ENCODE peak calls at places on chromosome 11, in six cellular contexts. G is HCT116, U is GM23338, K is HepG2, X is SK-N-SH, Q is Panc1. R is an unnamed sample. For H3K27me3, the result is how much of the 10 kb centered on the place peaks cover.

GRCh38 chr11:18721576-18722292 is 4.3 kb downstream of the IGSF22 start:
- DNase-seq in U (peak), Q (peak), G (peak), K (no peak), X (peak), R (peak)

GRCh38 chr11:113895367-113896155 is 9.0 kb upstream of the HTR3B start:
- DNase-seq in G (no peak), U (peak), K (no peak), Q (no peak), X (no peak), R (no peak)

GRCh38 chr11:65576867-65577755 is 1.3 kb downstream of the EHBP1L1 start:
- DNase-seq in X (no peak), G (no peak), U (no peak), Q (peak), K (peak), R (peak)

GRCh38 chr11:70367071-70367470 is 31.3 kb upstream of the CTTN start:
- DNase-seq in K (no peak), U (no peak), X (no peak), G (no peak), Q (no peak), R (no peak)

GRCh38 chr11:46277623-46278386 is at the start of gene CREB3L1:
- DNase-seq in G (no peak), K (no peak), Q (no peak), U (peak), X (peak), R (no peak)

GRCh38 chr11:5553347-5553746 is 5.0 kb upstream of the OR52H1 start:
- DNase-seq in K (no peak), Q (no peak), X (no peak), G (no peak), U (no peak), R (no peak)

GRCh38 chr11:45146072-45147016 is at the start of gene PRDM11:
- DNase-seq in U (peak), K (no peak), Q (no peak), X (peak), G (peak), R (peak)

GRCh38 chr11:60905551-60906113 is 753 bp downstream of the PRPF19 start:
- DNase-seq in U (peak), X (peak), G (no peak), Q (no peak), K (peak), R (no peak)

GRCh38 chr11:71488086-71488967 is 35.3 kb downstream of the NADSYN1 start:
- DNase-seq in Q (no peak), U (peak), K (no peak), X (peak), G (no peak), R (no peak)

GRCh38 chr11:133919330-133920108 is 37.2 kb downstream of the IGSF9B start:
- DNase-seq in K (no peak), X (no peak), G (no peak), U (peak), Q (no peak), R (no peak)

GRCh38 chr11:66080055-66080817 is 10.2 kb downstream of the PACS1 start:
- DNase-seq in Q (no peak), X (no peak), K (peak), G (peak), U (no peak), R (peak)

GRCh38 chr11:16942342-16942741 is 71.9 kb downstream of the PLEKHA7 start:
- DNase-seq in Q (no peak), U (no peak), K (no peak), X (no peak), G (no peak), R (no peak)

GRCh38 chr11:46504817-46505613 is 88.8 kb downstream of the AMBRA1 start:
- DNase-seq in U (no peak), K (peak), X (no peak), Q (no peak), G (no peak), R (no peak)

GRCh38 chr11:132220464-132220863 is 850.0 kb downstream of the NTM start:
- DNase-seq in U (no peak), Q (no peak), K (no peak), X (no peak), G (no peak), R (no peak)

GRCh38 chr11:96714689-96715088 is 324.9 kb downstream of the JRKL start:
- DNase-seq in K (no peak), G (no peak), Q (no peak), X (no peak), U (no peak), R (no peak)

GRCh38 chr11:6319879-6320410 is 356 bp downstream of the CAVIN3 start:
- DNase-seq in U (peak), Q (no peak), G (peak), X (peak), K (no peak), R (no peak)

GRCh38 chr11:45580399-45580798 is 85.0 kb downstream of the CHST1 start:
- DNase-seq in X (no peak), U (peak), G (no peak), K (no peak), Q (no peak), R (peak)

GRCh38 chr11:16781821-16782220 is 43.4 kb downstream of the C11orf58 start:
- DNase-seq in U (no peak), K (no peak), G (no peak), X (no peak), Q (no peak), R (no peak)

GRCh38 chr11:60915250-60915914 is 1.4 kb downstream of the TMEM109 start:
- DNase-seq in K (no peak), G (peak), Q (no peak), U (peak), X (peak), R (peak)

GRCh38 chr11:12215192-12215591 is 104.8 kb downstream of the MICAL2 start:
- DNase-seq in Q (no peak), X (no peak), G (no peak), K (no peak), U (peak), R (peak)

GRCh38 chr11:67392182-67392715 is 463 bp downstream of the RAD9A start:
- DNase-seq in U (no peak), G (no peak), Q (no peak), X (no peak), K (no peak), R (no peak)
- H3K27ac ChIP-seq in U (no peak), G (peak), Q (peak), X (no peak), K (peak), R (peak)

GRCh38 chr11:554428-554823 is 6.1 kb downstream of the LMNTD2 start:
- DNase-seq in X (no peak), U (peak), K (no peak), Q (no peak), G (no peak), R (no peak)
- H3K27me3 ChIP-seq in X (under half), U (under half), K (under half), Q (under half), G (under half), R (under half)

GRCh38 chr11:111474432-111474831 is 37.8 kb downstream of the BTG4 start:
- DNase-seq in K (no peak), X (no peak), U (no peak), G (no peak), Q (no peak), R (no peak)
- TF ChIP-seq REST in K (no peak), X (no peak), U (no peak), G (no peak), Q (no peak), R (no peak)

DNA sequence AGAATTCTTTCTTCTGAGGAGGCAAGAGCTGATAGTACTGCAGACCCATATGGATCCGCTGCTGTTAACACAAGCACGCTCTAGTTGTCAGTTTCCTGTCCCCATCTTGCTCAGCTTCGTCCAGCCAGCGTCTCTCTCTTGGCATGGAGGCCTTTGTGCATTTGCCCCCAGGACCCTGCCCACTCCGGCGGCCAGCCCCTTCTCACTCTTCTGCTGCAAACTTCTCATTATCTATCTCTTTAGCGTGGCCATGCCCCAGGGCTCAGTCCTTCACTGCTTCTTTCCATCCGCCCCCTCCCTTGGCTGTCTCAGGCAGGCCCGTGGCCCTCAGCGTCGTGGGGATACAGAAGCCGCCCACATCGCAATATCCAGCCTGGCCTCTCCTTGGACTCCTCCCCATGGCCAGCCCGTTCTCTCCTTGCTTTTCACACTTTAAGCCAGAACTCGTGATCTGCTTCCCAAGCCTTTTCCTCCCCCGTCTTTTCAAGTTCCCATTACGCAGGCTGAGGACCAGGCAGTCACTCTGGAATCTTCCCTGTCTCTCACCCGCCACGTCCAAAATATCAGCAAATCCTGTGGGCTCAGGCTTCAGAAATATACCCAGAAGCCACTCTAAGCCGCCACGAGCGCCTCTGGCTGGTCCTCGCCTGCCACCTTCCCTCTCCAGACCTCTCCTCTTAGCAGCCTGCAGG is 64.3 kb downstream of the LRRC32 start:
- DNase-seq in G (no peak), Q (no peak), X (peak), K (no peak), U (no peak), R (no peak)
- H3K27ac ChIP-seq in G (no peak), Q (no peak), X (no peak), K (no peak), U (no peak), R (no peak)

GRCh38 chr11:128882451-128882850 is 8.7 kb upstream of the KCNJ5 start:
- DNase-seq in K (no peak), X (no peak), G (no peak), Q (no peak), U (no peak), R (no peak)
- H3K27me3 ChIP-seq in K (under half), X (under half), G (under half), Q (under half), U (under half), R (under half)

GRCh38 chr11:118899296-118899688 is 15.6 kb downstream of the CXCR5 start:
- DNase-seq in X (no peak), K (no peak), Q (no peak), G (no peak), U (no peak), R (no peak)

GRCh38 chr11:118898400-118899295 is 15.0 kb downstream of the CXCR5 start:
- DNase-seq in Q (no peak), U (no peak), X (no peak), G (no peak), K (no peak), R (no peak)

GRCh38 chr11:118901494-118902335 is 18.0 kb downstream of the CXCR5 start:
- DNase-seq in K (no peak), Q (no peak), X (no peak), G (no peak), U (no peak), R (no peak)

GRCh38 chr11:118900535-118901384 is 17.1 kb downstream of the CXCR5 start:
- DNase-seq in X (no peak), K (no peak), U (no peak), G (no peak), Q (no peak), R (no peak)

GRCh38 chr11:118899706-118900360 is 16.1 kb downstream of the CXCR5 start:
- DNase-seq in K (no peak), G (no peak), Q (no peak), X (no peak), U (no peak), R (no peak)
- TF ChIP-seq REST in K (no peak), G (no peak), Q (no peak), X (no peak), U (no peak), R (no peak)

DNA sequence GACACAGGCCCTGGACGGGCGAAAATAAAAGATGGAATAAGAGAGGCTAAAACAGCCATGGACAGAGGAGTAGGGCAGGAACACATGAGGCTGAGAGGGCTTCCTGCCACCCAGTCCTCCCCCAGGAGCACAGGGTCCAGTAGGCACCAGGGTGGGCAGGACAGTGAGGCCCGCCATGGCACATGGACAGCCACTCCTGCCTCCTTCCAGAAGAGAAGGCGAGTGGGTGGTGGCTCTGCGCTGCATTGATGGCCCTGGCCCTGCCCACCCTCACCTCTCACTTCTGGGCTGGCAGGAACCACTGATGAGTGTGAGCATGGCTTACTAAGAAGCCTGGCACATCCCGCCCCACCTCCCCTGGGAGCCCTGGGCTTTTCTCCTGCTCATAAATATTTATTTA is 51.2 kb downstream of the TPBGL start:
- DNase-seq in X (no peak), Q (no peak), K (no peak), U (no peak), G (no peak), R (no peak)
- H3K27ac ChIP-seq in X (no peak), Q (no peak), K (no peak), U (no peak), G (no peak), R (no peak)

GRCh38 chr11:68715685-68716084 is 31.3 kb downstream of the GAL start:
- DNase-seq in X (no peak), Q (no peak), K (no peak), U (no peak), G (no peak), R (no peak)
- H3K27me3 ChIP-seq in X (under half), Q (under half), K (half or more), U (under half), G (under half), R (under half)